ENCODE peak calls at places on chromosomes 4 and X, in four cellular contexts. One of them, this sample, is unnamed.

GRCh38 chrX:40145001-40145631 is 47.4 kb upstream of the BCOR start:
- DNase-seq in nephron progenitor cell: no peak
- DNase-seq in lower lobe of right lung: no peak
- DNase-seq in coronary artery: no peak
- DNase-seq in this sample: no peak

GRCh38 chrX:153438522-153438921 is 7.3 kb downstream of the TREX2 start:
- DNase-seq in lower lobe of right lung: no peak
- DNase-seq in coronary artery: no peak
- DNase-seq in nephron progenitor cell: no peak
- DNase-seq in this sample: no peak

GRCh38 chr4:181538435-181538834 is 704.8 kb upstream of the TENM3 start:
- DNase-seq in lower lobe of right lung: no peak
- DNase-seq in nephron progenitor cell: no peak
- DNase-seq in coronary artery: no peak
- DNase-seq in this sample: no peak

GRCh38 chr4:46977245-46977644 is 16.1 kb downstream of the GABRA4 start:
- DNase-seq in nephron progenitor cell: no peak
- DNase-seq in coronary artery: no peak
- DNase-seq in lower lobe of right lung: no peak
- DNase-seq in this sample: no peak

GRCh38 chr4:174005422-174005821 is 278.0 kb downstream of the FBXO8 start:
- DNase-seq in lower lobe of right lung: no peak
- DNase-seq in coronary artery: no peak
- DNase-seq in nephron progenitor cell: no peak
- DNase-seq in this sample: no peak

GRCh38 chr4:117400039-117400835 is 314.9 kb upstream of the TRAM1L1 start:
- DNase-seq in lower lobe of right lung: no peak
- DNase-seq in nephron progenitor cell: no peak
- DNase-seq in coronary artery: no peak
- DNase-seq in this sample: no peak

GRCh38 chr4:2849267-2850140 is 5.9 kb downstream of the ADD1 start:
- DNase-seq in nephron progenitor cell: no peak
- DNase-seq in coronary artery: no peak
- DNase-seq in lower lobe of right lung: no peak
- DNase-seq in this sample: no peak

GRCh38 chrX:132292753-132293152 is 73.5 kb upstream of the RAP2C start:
- DNase-seq in lower lobe of right lung: no peak
- DNase-seq in nephron progenitor cell: peak; percentile 39
- DNase-seq in coronary artery: no peak
- DNase-seq in this sample: peak; percentile 28

GRCh38 chr4:153420361-153420760 is 45.8 kb upstream of the TMEM131L start:
- DNase-seq in coronary artery: no peak
- DNase-seq in nephron progenitor cell: no peak
- DNase-seq in lower lobe of right lung: no peak
- DNase-seq in this sample: no peak

GRCh38 chrX:81537723-81538122 is 335.8 kb downstream of the SH3BGRL start:
- DNase-seq in lower lobe of right lung: no peak
- DNase-seq in nephron progenitor cell: no peak
- DNase-seq in coronary artery: no peak
- DNase-seq in this sample: no peak

GRCh38 chr4:27215421-27215820 is 354.8 kb downstream of the STIM2 start:
- DNase-seq in nephron progenitor cell: no peak
- DNase-seq in coronary artery: no peak
- DNase-seq in lower lobe of right lung: no peak
- DNase-seq in this sample: no peak

GRCh38 chrX:53494427-53494826 is 60.3 kb upstream of the HSD17B10 start:
- DNase-seq in coronary artery: no peak
- DNase-seq in lower lobe of right lung: no peak
- DNase-seq in nephron progenitor cell: no peak
- DNase-seq in this sample: no peak

GRCh38 chr4:152696764-152697250 is 17.0 kb upstream of the TMEM154 start:
- DNase-seq in coronary artery: no peak
- DNase-seq in lower lobe of right lung: no peak
- DNase-seq in nephron progenitor cell: no peak
- DNase-seq in this sample: peak; percentile 12

GRCh38 chr4:2412534-2412884 is 5.9 kb downstream of the ZFYVE28 start:
- DNase-seq in nephron progenitor cell: no peak
- DNase-seq in lower lobe of right lung: no peak
- DNase-seq in coronary artery: no peak
- DNase-seq in this sample: no peak

GRCh38 chr4:76307670-76308014 is 1.1 kb downstream of the STBD1 start:
- DNase-seq in nephron progenitor cell: no peak
- DNase-seq in coronary artery: no peak
- DNase-seq in lower lobe of right lung: no peak
- DNase-seq in this sample: no peak

GRCh38 chr4:71184195-71184781 is 154.5 kb upstream of the SLC4A4 start:
- DNase-seq in coronary artery: no peak
- DNase-seq in nephron progenitor cell: peak; percentile 35
- DNase-seq in lower lobe of right lung: no peak
- DNase-seq in this sample: peak; percentile 18

GRCh38 chrX:40316502-40316901 is 218.7 kb upstream of the BCOR start:
- DNase-seq in nephron progenitor cell: no peak
- DNase-seq in coronary artery: no peak
- DNase-seq in lower lobe of right lung: no peak
- DNase-seq in this sample: no peak

GRCh38 chr4:54703182-54703581 is 45.4 kb downstream of the KIT start:
- DNase-seq in coronary artery: no peak
- DNase-seq in lower lobe of right lung: no peak
- DNase-seq in nephron progenitor cell: no peak
- DNase-seq in this sample: no peak

GRCh38 chr4:147682755-147683154 is 1.2 kb downstream of the PRMT9 start:
- DNase-seq in lower lobe of right lung: no peak
- DNase-seq in nephron progenitor cell: no peak
- DNase-seq in coronary artery: no peak
- DNase-seq in this sample: no peak

GRCh38 chrX:154429708-154430107 is 1.2 kb downstream of the ATP6AP1 start:
- DNase-seq in nephron progenitor cell: no peak
- DNase-seq in lower lobe of right lung: no peak
- DNase-seq in coronary artery: no peak
- DNase-seq in this sample: no peak

GRCh38 chr4:2958446-2958845 is 4.8 kb downstream of the NOP14 start:
- DNase-seq in lower lobe of right lung: no peak
- DNase-seq in nephron progenitor cell: no peak
- DNase-seq in coronary artery: no peak
- DNase-seq in this sample: no peak

GRCh38 chr4:31998807-31999206 is 1278.6 kb downstream of the PCDH7 start:
- DNase-seq in lower lobe of right lung: no peak
- DNase-seq in nephron progenitor cell: no peak
- DNase-seq in coronary artery: no peak
- DNase-seq in this sample: no peak

GRCh38 chr4:109184421-109184956 is 118.0 kb downstream of the COL25A1 start:
- DNase-seq in coronary artery: no peak
- DNase-seq in nephron progenitor cell: no peak
- DNase-seq in lower lobe of right lung: no peak
- DNase-seq in this sample: no peak

GRCh38 chr4:41679991-41680390 is 68.5 kb downstream of the PHOX2B start:
- DNase-seq in coronary artery: no peak
- DNase-seq in nephron progenitor cell: no peak
- DNase-seq in lower lobe of right lung: no peak
- DNase-seq in this sample: no peak

GRCh38 chr4:55312491-55313101 is 33.4 kb upstream of the SRD5A3 start:
- DNase-seq in nephron progenitor cell: peak; percentile 5
- DNase-seq in lower lobe of right lung: no peak
- DNase-seq in coronary artery: no peak
- DNase-seq in this sample: peak; percentile 4

GRCh38 chr4:39280770-39281169 is 85.4 kb downstream of the RFC1 start:
- DNase-seq in lower lobe of right lung: no peak
- DNase-seq in nephron progenitor cell: no peak
- DNase-seq in coronary artery: no peak
- DNase-seq in this sample: no peak

GRCh38 chr4:163764569-163764968 is 270.1 kb downstream of the TMA16 start:
- DNase-seq in lower lobe of right lung: no peak
- DNase-seq in coronary artery: no peak
- DNase-seq in nephron progenitor cell: no peak
- DNase-seq in this sample: no peak

GRCh38 chrX:10326578-10326977 is 169.8 kb downstream of the CLCN4 start:
- DNase-seq in lower lobe of right lung: no peak
- DNase-seq in nephron progenitor cell: no peak
- DNase-seq in coronary artery: no peak
- DNase-seq in this sample: no peak

GRCh38 chr4:106993846-106994245 is 42.3 kb downstream of the DKK2 start:
- DNase-seq in coronary artery: no peak
- DNase-seq in lower lobe of right lung: no peak
- DNase-seq in nephron progenitor cell: no peak
- DNase-seq in this sample: no peak

GRCh38 chr4:55036405-55036804 is 89.0 kb downstream of the KDR start:
- DNase-seq in coronary artery: no peak
- DNase-seq in nephron progenitor cell: no peak
- DNase-seq in lower lobe of right lung: no peak
- DNase-seq in this sample: no peak

GRCh38 chr4:95531141-95531540 is 17.6 kb downstream of the UNC5C start:
- DNase-seq in coronary artery: no peak
- DNase-seq in lower lobe of right lung: no peak
- DNase-seq in nephron progenitor cell: no peak
- DNase-seq in this sample: no peak

GRCh38 chr4:77819409-77819835 is 254 bp upstream of the CNOT6L start:
- DNase-seq in nephron progenitor cell: peak; percentile 70
- DNase-seq in coronary artery: peak; percentile 81
- DNase-seq in lower lobe of right lung: no peak
- DNase-seq in this sample: no peak

GRCh38 chr4:147461161-147461560 is 19.7 kb upstream of the EDNRA start:
- DNase-seq in lower lobe of right lung: no peak
- DNase-seq in nephron progenitor cell: no peak
- DNase-seq in coronary artery: no peak
- DNase-seq in this sample: no peak

GRCh38 chrX:139932077-139932900 is 564 bp downstream of the ATP11C start:
- DNase-seq in lower lobe of right lung: peak; percentile 62
- DNase-seq in coronary artery: peak; percentile 76
- DNase-seq in nephron progenitor cell: peak; percentile 73
- DNase-seq in this sample: no peak

GRCh38 chr4:74755486-74755885 is 38.8 kb downstream of the BTC start:
- DNase-seq in coronary artery: no peak
- DNase-seq in nephron progenitor cell: no peak
- DNase-seq in lower lobe of right lung: peak; percentile 66
- DNase-seq in this sample: no peak

GRCh38 chrX:134634691-134635090 is 23.6 kb downstream of the PLAC1 start:
- DNase-seq in coronary artery: no peak
- DNase-seq in nephron progenitor cell: no peak
- DNase-seq in lower lobe of right lung: no peak
- DNase-seq in this sample: no peak

GRCh38 chr4:169485791-169486742 is 126.3 kb downstream of the NEK1 start:
- DNase-seq in coronary artery: no peak
- DNase-seq in nephron progenitor cell: peak; percentile 37
- DNase-seq in lower lobe of right lung: no peak
- DNase-seq in this sample: peak; percentile 45

GRCh38 chrX:1093112-1093511 is 119.3 kb downstream of the CRLF2 start:
- DNase-seq in coronary artery: no peak
- DNase-seq in lower lobe of right lung: no peak
- DNase-seq in nephron progenitor cell: no peak
- DNase-seq in this sample: no peak

GRCh38 chr4:168551211-168551610 is 54.4 kb downstream of the PALLD start:
- DNase-seq in coronary artery: no peak
- DNase-seq in nephron progenitor cell: no peak
- DNase-seq in lower lobe of right lung: no peak
- DNase-seq in this sample: no peak

GRCh38 chr4:23297327-23297726 is 592.5 kb downstream of the PPARGC1A start:
- DNase-seq in lower lobe of right lung: no peak
- DNase-seq in coronary artery: no peak
- DNase-seq in nephron progenitor cell: no peak
- DNase-seq in this sample: no peak

GRCh38 chrX:71143508-71143907 is 1.1 kb upstream of the NLGN3 start:
- DNase-seq in lower lobe of right lung: no peak
- DNase-seq in coronary artery: no peak
- DNase-seq in nephron progenitor cell: no peak
- DNase-seq in this sample: no peak

GRCh38 chrX:71148278-71148663 is 3.6 kb downstream of the NLGN3 start:
- DNase-seq in nephron progenitor cell: no peak
- DNase-seq in lower lobe of right lung: no peak
- DNase-seq in coronary artery: no peak
- DNase-seq in this sample: no peak

GRCh38 chrX:71151366-71151765 is 6.7 kb downstream of the NLGN3 start:
- DNase-seq in coronary artery: no peak
- DNase-seq in nephron progenitor cell: no peak
- DNase-seq in lower lobe of right lung: no peak
- DNase-seq in this sample: no peak

GRCh38 chrX:71144651-71145050 is at the start of gene NLGN3:
- DNase-seq in coronary artery: no peak
- DNase-seq in nephron progenitor cell: peak; percentile 42
- DNase-seq in lower lobe of right lung: no peak
- DNase-seq in this sample: peak; percentile 25

DNA sequence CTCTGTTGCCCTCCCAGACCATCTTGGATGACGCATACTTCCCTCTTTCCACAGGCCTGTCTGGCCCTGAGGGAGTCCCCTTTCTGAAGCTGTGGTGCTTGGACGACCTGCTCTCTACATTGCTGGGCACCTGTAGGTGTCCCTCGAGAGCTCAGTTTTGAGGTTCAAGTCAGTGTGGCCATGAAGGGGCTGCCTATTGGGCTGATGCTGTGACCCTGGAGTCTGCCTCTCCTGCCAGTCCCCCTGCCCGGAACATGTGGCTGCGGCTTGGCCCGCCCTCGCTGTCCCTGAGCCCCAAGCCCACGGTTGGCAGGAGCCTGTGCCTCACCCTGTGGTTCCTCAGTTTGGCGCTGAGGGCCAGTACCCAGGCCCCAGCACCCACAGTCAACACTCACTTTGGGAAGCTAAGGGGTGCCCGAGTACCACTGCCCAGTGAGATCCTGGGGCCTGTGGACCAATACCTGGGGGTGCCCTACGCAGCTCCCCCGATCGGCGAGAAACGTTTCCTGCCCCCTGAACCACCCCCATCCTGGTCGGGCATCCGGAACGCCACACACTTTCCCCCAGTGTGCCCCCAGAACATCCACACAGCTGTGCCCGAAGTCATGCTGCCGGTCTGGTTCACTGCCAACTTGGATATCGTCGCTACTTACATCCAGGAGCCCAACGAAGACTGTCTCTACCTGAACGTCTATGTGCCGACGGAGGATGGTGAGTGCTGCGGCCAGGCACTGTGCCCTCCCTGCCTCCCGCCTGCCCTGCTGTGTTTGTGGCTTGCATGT is 3.0 kb downstream of the NLGN3 start:
- DNase-seq in lower lobe of right lung: no peak
- DNase-seq in nephron progenitor cell: no peak
- DNase-seq in coronary artery: no peak
- DNase-seq in this sample: no peak
- TF ChIP-seq CTCF in lower lobe of right lung: no peak
- TF ChIP-seq CTCF in nephron progenitor cell: no peak
- TF ChIP-seq CTCF in coronary artery: no peak
- TF ChIP-seq CTCF in this sample: no peak

GRCh38 chr4:144355809-144356757 is 215.6 kb upstream of the GYPA start:
- DNase-seq in coronary artery: no peak
- DNase-seq in lower lobe of right lung: no peak
- DNase-seq in nephron progenitor cell: peak; percentile 75
- DNase-seq in this sample: peak; percentile 43
- TF ChIP-seq CTCF in coronary artery: no peak
- TF ChIP-seq CTCF in lower lobe of right lung: no peak
- TF ChIP-seq CTCF in nephron progenitor cell: no peak
- TF ChIP-seq CTCF in this sample: peak; percentile 46

GRCh38 chr4:138576684-138577083 is 334.5 kb upstream of the SLC7A11 start:
- DNase-seq in nephron progenitor cell: no peak
- DNase-seq in coronary artery: no peak
- DNase-seq in lower lobe of right lung: no peak
- DNase-seq in this sample: no peak
- TF ChIP-seq CTCF in nephron progenitor cell: no peak
- TF ChIP-seq CTCF in coronary artery: no peak
- TF ChIP-seq CTCF in lower lobe of right lung: no peak
- TF ChIP-seq CTCF in this sample: peak; percentile 51

GRCh38 chr4:7157666-7158065 is 34.7 kb upstream of the SORCS2 start:
- DNase-seq in lower lobe of right lung: no peak
- DNase-seq in nephron progenitor cell: no peak
- DNase-seq in coronary artery: no peak
- DNase-seq in this sample: no peak
- TF ChIP-seq CTCF in lower lobe of right lung: no peak
- TF ChIP-seq CTCF in nephron progenitor cell: no peak
- TF ChIP-seq CTCF in coronary artery: no peak
- TF ChIP-seq CTCF in this sample: no peak